ENCODE peak calls at places on chromosomes 7 and 10, in five cellular contexts. E, A, I, W and N are unnamed samples.

GRCh38 chr10:33183658-33184057 is 150.8 kb downstream of the NRP1 start:
- DNase-seq in E (no peak), A (no peak), I (peak; percentile 22), W (no peak), N (no peak)

GRCh38 chr7:100210803-100211202 is 8.9 kb upstream of the PVRIG start:
- DNase-seq in E (no peak), A (no peak), I (no peak), W (no peak), N (no peak)

GRCh38 chr10:7956508-7956907 is 98.0 kb upstream of the GATA3 start:
- DNase-seq in E (peak; percentile 65), A (peak; percentile 22), I (peak; percentile 57), W (no peak), N (peak; percentile 51)

GRCh38 chr10:124949543-124949942 is 7.6 kb downstream of the ZRANB1 start:
- DNase-seq in E (no peak), A (no peak), I (no peak), W (no peak), N (no peak)

GRCh38 chr10:116753759-116754158 is 11.4 kb upstream of the HSPA12A start:
- DNase-seq in E (no peak), A (no peak), I (no peak), W (no peak), N (no peak)

GRCh38 chr7:13945670-13946069 is 43.8 kb downstream of the ETV1 start:
- DNase-seq in E (no peak), A (no peak), I (peak; percentile 21), W (no peak), N (no peak)

GRCh38 chr7:771241-772004 is 44.3 kb upstream of the PRKAR1B start:
- DNase-seq in E (no peak), A (no peak), I (no peak), W (no peak), N (no peak)

GRCh38 chr10:118924493-118924892 is 105.0 kb upstream of the NANOS1 start:
- DNase-seq in E (no peak), A (no peak), I (no peak), W (no peak), N (no peak)

GRCh38 chr10:4074559-4075407 is 289.8 kb upstream of the KLF6 start:
- DNase-seq in E (no peak), A (no peak), I (no peak), W (no peak), N (no peak)

GRCh38 chr10:124417846-124418725 is 637 bp downstream of the OAT start:
- DNase-seq in E (peak; percentile 63), A (peak; percentile 49), I (no peak), W (no peak), N (peak; percentile 42)

GRCh38 chr7:88347098-88347497 is 40.4 kb upstream of the STEAP4 start:
- DNase-seq in E (no peak), A (no peak), I (no peak), W (no peak), N (no peak)

GRCh38 chr10:17788646-17789045 is 20.5 kb upstream of the MRC1 start:
- DNase-seq in E (no peak), A (no peak), I (no peak), W (no peak), N (no peak)

GRCh38 chr7:158824028-158824427 is 5.3 kb downstream of the ESYT2 start:
- DNase-seq in E (peak; percentile 64), A (no peak), I (no peak), W (no peak), N (no peak)

GRCh38 chr10:546971-547590 is 142.4 kb downstream of the DIP2C start:
- DNase-seq in E (no peak), A (no peak), I (no peak), W (no peak), N (no peak)

GRCh38 chr7:157774495-157774894 is 437.7 kb downstream of the DNAJB6 start:
- DNase-seq in E (no peak), A (no peak), I (no peak), W (no peak), N (no peak)